ENCODE peak calls at places on chromosomes 5 and 9, in five cellular contexts. P is left colon; E is stimulated activated CD4-positive, alpha-beta T cell treated with anti-CD3 and anti-CD28 coated beads, Interleukin-2, amount 100 ng/mL, for 48 hours; J is NCI-H1092; H is cardiac fibroblast. X is an unnamed sample.

GRCh38 chr5:5432020-5432707 is 9.7 kb downstream of the ICE1 start:
- DNase-seq in P (no peak), E (no peak), H (peak; percentile 71), J (no peak), X (no peak)

GRCh38 chr5:173213236-173213933 is 21.6 kb downstream of the NKX2-5 start:
- DNase-seq in P (no peak), H (no peak), J (no peak), E (no peak), X (no peak)

GRCh38 chr5:180523629-180524466 is 29.7 kb downstream of the CNOT6 start:
- DNase-seq in H (peak; percentile 35), J (no peak), E (no peak), P (no peak), X (no peak)

GRCh38 chr9:70340572-70340971 is 73.9 kb downstream of the KLF9 start:
- DNase-seq in P (no peak), E (no peak), J (no peak), H (peak; percentile 70), X (no peak)

GRCh38 chr5:66989781-66990180 is 206.8 kb downstream of the CD180 start:
- DNase-seq in P (no peak), J (no peak), E (no peak), H (no peak), X (no peak)

GRCh38 chr9:3873818-3874217 is 348.0 kb upstream of the RFX3 start:
- DNase-seq in H (peak; percentile 30), P (no peak), J (no peak), E (no peak), X (no peak)

GRCh38 chr5:61966991-61967390 is 339.0 kb upstream of the KIF2A start:
- DNase-seq in H (no peak), P (no peak), E (no peak), J (no peak), X (no peak)

GRCh38 chr5:166282939-166283338 is 2008.5 kb upstream of the WWC1 start:
- DNase-seq in J (no peak), H (no peak), E (no peak), P (no peak), X (no peak)

GRCh38 chr9:77495834-77496671 is 152.1 kb downstream of the GNA14 start:
- DNase-seq in J (no peak), E (no peak), H (peak; percentile 87), P (no peak), X (no peak)

GRCh38 chr5:98529321-98529720 is 244.1 kb upstream of the RGMB start:
- DNase-seq in E (no peak), H (no peak), J (no peak), P (no peak), X (no peak)

GRCh38 chr9:135951889-135952663 is 9.1 kb downstream of the UBAC1 start:
- DNase-seq in H (peak; percentile 38), P (no peak), J (no peak), E (no peak), X (no peak)

GRCh38 chr9:128911529-128912035 is 9.2 kb upstream of the PHYHD1 start:
- DNase-seq in H (peak; percentile 49), J (no peak), P (no peak), E (no peak), X (no peak)

GRCh38 chr9:124835026-124835501 is 18.2 kb upstream of the WDR38 start:
- DNase-seq in P (peak; percentile 74), H (peak; percentile 90), E (no peak), J (peak; percentile 82), X (no peak)

GRCh38 chr5:150538007-150538917 is 30.3 kb downstream of the NDST1 start:
- DNase-seq in J (no peak), P (no peak), H (peak; percentile 47), E (no peak), X (no peak)

GRCh38 chr5:17379188-17379951 is 118.7 kb upstream of the TAF11L2 start:
- DNase-seq in H (peak; percentile 22), J (peak; percentile 42), P (no peak), E (no peak), X (no peak)

GRCh38 chr9:37639109-37639748 is 11.5 kb upstream of the FRMPD1 start:
- DNase-seq in H (peak; percentile 6), E (no peak), P (no peak), J (no peak), X (no peak)

GRCh38 chr5:137612576-137612975 is 113.5 kb upstream of the SPOCK1 start:
- DNase-seq in P (no peak), H (no peak), J (no peak), E (no peak), X (no peak)

GRCh38 chr5:127192836-127193341 is 97.7 kb upstream of the MEGF10 start:
- DNase-seq in P (no peak), E (no peak), J (no peak), H (peak; percentile 16), X (no peak)

GRCh38 chr9:127311239-127311741 is 46.7 kb downstream of the GARNL3 start:
- DNase-seq in H (peak; percentile 60), P (peak; percentile 31), J (no peak), E (peak; percentile 5), X (no peak)

GRCh38 chr5:96734871-96735325 is 72.7 kb downstream of the CAST start:
- DNase-seq in P (no peak), J (no peak), E (no peak), H (peak; percentile 70), X (no peak)

GRCh38 chr9:136972743-136973142 is 4.6 kb upstream of the PTGDS start:
- DNase-seq in H (no peak), J (no peak), E (no peak), P (no peak), X (no peak)

GRCh38 chr5:32280656-32281081 is 32.1 kb downstream of the MTMR12 start:
- DNase-seq in P (no peak), J (no peak), E (no peak), H (no peak), X (no peak)

GRCh38 chr9:80175286-80175906 is 603.6 kb downstream of the TLE4 start:
- DNase-seq in J (peak; percentile 21), P (peak; percentile 22), H (peak; percentile 63), E (peak; percentile 15), X (peak; percentile 2)

GRCh38 chr9:18820566-18821095 is 212.4 kb downstream of the SAXO1 start:
- DNase-seq in J (no peak), H (no peak), P (no peak), E (no peak), X (no peak)

GRCh38 chr9:127949827-127950512 is 12.3 kb upstream of the DPM2 start:
- DNase-seq in P (no peak), J (no peak), E (no peak), H (no peak), X (no peak)